ENCODE peak calls at places on chromosomes 6 and 20, in ten cellular contexts. F is A673, X is psoas muscle, B is neuronal stem cell, O is right atrium auricular region, Y is OCI-LY7, E is GM23338, G is astrocyte, S is adrenal gland, I is MM.1S. Q is an unnamed sample. For H3K4me1, the result is how much of the 10 kb centered on the place peaks cover.

GRCh38 chr20:45925821-45926506 is 8.5 kb upstream of the PCIF1 start:
- DNase-seq in O (no peak), E (no peak), Y (no peak), B (no peak), X (no peak), S (no peak), I (no peak), F (no peak), G (no peak), Q (no peak)

GRCh38 chr20:62358171-62358719 is 8.9 kb downstream of the LAMA5 start:
- DNase-seq in O (no peak), X (peak), I (no peak), F (no peak), Y (peak), E (no peak), G (no peak), S (peak), B (no peak), Q (no peak)

GRCh38 chr6:145028144-145028818 is 707.0 kb downstream of the EPM2A start:
- DNase-seq in F (peak), X (no peak), E (peak), B (no peak), G (no peak), Y (peak), S (no peak), O (no peak), I (peak), Q (no peak)

GRCh38 chr20:38112249-38112942 is 52.7 kb downstream of the TGM2 start:
- DNase-seq in E (no peak), X (peak), F (no peak), G (no peak), B (no peak), I (no peak), Y (no peak), O (peak), S (peak), Q (no peak)

GRCh38 chr20:35355372-35355771 is 56.4 kb downstream of the UQCC1 start:
- DNase-seq in X (no peak), O (no peak), I (no peak), G (peak), B (no peak), E (no peak), Y (no peak), F (no peak), S (no peak), Q (no peak)

GRCh38 chr6:100663219-100663863 is 198.6 kb upstream of the SIM1 start:
- DNase-seq in G (peak), S (no peak), B (no peak), I (no peak), E (no peak), Y (no peak), X (no peak), O (no peak), F (no peak), Q (peak)

GRCh38 chr6:17211101-17211500 is 70.1 kb upstream of the RBM24 start:
- DNase-seq in E (no peak), X (no peak), B (no peak), S (no peak), G (no peak), I (no peak), O (no peak), Y (no peak), F (no peak), Q (no peak)

GRCh38 chr20:49865559-49865958 is 49.8 kb downstream of the SPATA2 start:
- DNase-seq in E (no peak), I (no peak), S (no peak), X (no peak), B (no peak), Y (no peak), G (no peak), F (no peak), O (no peak), Q (no peak)

GRCh38 chr6:111737065-111737521 is 131.4 kb upstream of the TRAF3IP2 start:
- DNase-seq in E (no peak), I (no peak), S (no peak), B (no peak), Y (no peak), O (no peak), G (peak), X (no peak), F (no peak), Q (peak)

GRCh38 chr6:150165020-150165702 is 22.3 kb downstream of the PPP1R14C start:
- DNase-seq in I (no peak), B (no peak), S (no peak), X (no peak), Y (no peak), E (no peak), G (no peak), F (no peak), O (no peak), Q (no peak)

GRCh38 chr6:20691185-20691584 is 156.9 kb downstream of the CDKAL1 start:
- DNase-seq in E (no peak), Y (no peak), F (no peak), O (no peak), X (no peak), S (no peak), I (no peak), B (no peak), G (no peak), Q (no peak)

GRCh38 chr6:69647726-69648125 is 149.1 kb downstream of the LMBRD1 start:
- DNase-seq in Y (no peak), E (no peak), F (no peak), S (no peak), O (no peak), G (no peak), I (no peak), B (no peak), X (no peak), Q (no peak)

GRCh38 chr20:5844063-5844681 is 94.0 kb downstream of the SHLD1 start:
- DNase-seq in G (peak), X (no peak), I (no peak), Y (no peak), O (no peak), S (no peak), B (no peak), F (peak), E (no peak), Q (no peak)

GRCh38 chr6:107543088-107543487 is 53.2 kb downstream of the SOBP start:
- DNase-seq in E (no peak), X (peak), O (peak), B (no peak), G (no peak), S (no peak), F (no peak), I (no peak), Y (no peak), Q (no peak)

GRCh38 chr6:13446371-13446770 is 41.0 kb downstream of the GFOD1 start:
- DNase-seq in O (no peak), X (no peak), S (no peak), I (no peak), E (no peak), B (no peak), F (no peak), G (no peak), Y (no peak), Q (no peak)

GRCh38 chr20:33291830-33292355 is 8.9 kb downstream of the BPIFB1 start:
- DNase-seq in E (peak), X (no peak), G (no peak), I (peak), F (peak), Y (peak), S (peak), O (no peak), B (peak), Q (no peak)

GRCh38 chr6:5457036-5457435 is 195.7 kb downstream of the FARS2 start:
- DNase-seq in X (peak), I (no peak), S (no peak), E (no peak), G (peak), F (no peak), Y (no peak), B (no peak), O (no peak), Q (no peak)

GRCh38 chr6:147756000-147756399 is 247.5 kb downstream of the SAMD5 start:
- DNase-seq in S (no peak), F (no peak), X (no peak), O (no peak), E (no peak), I (no peak), G (no peak), Y (no peak), B (no peak), Q (no peak)

GRCh38 chr6:71676298-71676697 is 210.1 kb upstream of the RIMS1 start:
- DNase-seq in S (no peak), F (no peak), X (no peak), E (peak), G (no peak), Y (no peak), B (no peak), O (no peak), I (no peak), Q (no peak)

GRCh38 chr20:18195931-18196330 is 58.3 kb downstream of the KAT14 start:
- DNase-seq in Y (no peak), O (no peak), I (no peak), E (no peak), S (no peak), F (no peak), X (no peak), B (no peak), G (no peak), Q (no peak)

GRCh38 chr6:121505284-121505683 is 69.8 kb downstream of the GJA1 start:
- DNase-seq in O (no peak), G (no peak), S (no peak), F (no peak), E (no peak), I (no peak), B (no peak), X (no peak), Y (no peak), Q (peak)

GRCh38 chr6:12523726-12524125 is 192.8 kb upstream of the PHACTR1 start:
- DNase-seq in X (no peak), Y (no peak), G (no peak), E (no peak), O (no peak), F (no peak), B (no peak), I (no peak), S (no peak), Q (no peak)

GRCh38 chr6:159646731-159647130 is 46.3 kb downstream of the SOD2 start:
- DNase-seq in X (no peak), F (no peak), Y (no peak), G (peak), O (no peak), S (no peak), B (no peak), I (peak), E (no peak), Q (peak)

GRCh38 chr20:41110930-41111577 is 26.3 kb upstream of the PLCG1 start:
- DNase-seq in I (no peak), O (no peak), Y (no peak), G (no peak), S (no peak), B (no peak), F (no peak), X (no peak), E (no peak), Q (peak)

GRCh38 chr20:62899633-62900051 is 26.7 kb downstream of the DIDO1 start:
- DNase-seq in G (no peak), Y (no peak), I (no peak), O (no peak), X (no peak), S (no peak), F (no peak), E (peak), B (no peak), Q (peak)

GRCh38 chr6:11241793-11242201 is 9.3 kb upstream of the NEDD9 start:
- DNase-seq in S (peak), Y (no peak), E (peak), G (peak), I (no peak), B (peak), O (peak), F (no peak), X (peak), Q (no peak)

GRCh38 chr20:40763646-40764295 is 74.7 kb upstream of the MAFB start:
- DNase-seq in X (no peak), F (no peak), G (peak), O (no peak), I (no peak), Y (no peak), E (no peak), B (no peak), S (no peak), Q (no peak)

GRCh38 chr6:134447883-134448387 is 130.0 kb upstream of the SGK1 start:
- DNase-seq in B (no peak), I (no peak), F (peak), Y (no peak), X (no peak), G (peak), S (no peak), E (no peak), O (no peak), Q (peak)

GRCh38 chr6:117561128-117561527 is 41.2 kb downstream of the GOPC start:
- DNase-seq in I (no peak), E (no peak), S (no peak), G (peak), X (no peak), F (no peak), O (no peak), B (no peak), Y (no peak), Q (no peak)

GRCh38 chr20:36548704-36549627 is 7.6 kb downstream of the MYL9 start:
- DNase-seq in F (no peak), G (no peak), I (no peak), Y (no peak), X (peak), O (no peak), B (no peak), E (no peak), S (peak), Q (no peak)

GRCh38 chr20:29756664-29757063 is 1500.8 kb upstream of the DEFB115 start:
- DNase-seq in S (no peak), F (no peak), B (no peak), Y (no peak), X (no peak), G (no peak), O (no peak), I (no peak), E (no peak), Q (no peak)

DNA sequence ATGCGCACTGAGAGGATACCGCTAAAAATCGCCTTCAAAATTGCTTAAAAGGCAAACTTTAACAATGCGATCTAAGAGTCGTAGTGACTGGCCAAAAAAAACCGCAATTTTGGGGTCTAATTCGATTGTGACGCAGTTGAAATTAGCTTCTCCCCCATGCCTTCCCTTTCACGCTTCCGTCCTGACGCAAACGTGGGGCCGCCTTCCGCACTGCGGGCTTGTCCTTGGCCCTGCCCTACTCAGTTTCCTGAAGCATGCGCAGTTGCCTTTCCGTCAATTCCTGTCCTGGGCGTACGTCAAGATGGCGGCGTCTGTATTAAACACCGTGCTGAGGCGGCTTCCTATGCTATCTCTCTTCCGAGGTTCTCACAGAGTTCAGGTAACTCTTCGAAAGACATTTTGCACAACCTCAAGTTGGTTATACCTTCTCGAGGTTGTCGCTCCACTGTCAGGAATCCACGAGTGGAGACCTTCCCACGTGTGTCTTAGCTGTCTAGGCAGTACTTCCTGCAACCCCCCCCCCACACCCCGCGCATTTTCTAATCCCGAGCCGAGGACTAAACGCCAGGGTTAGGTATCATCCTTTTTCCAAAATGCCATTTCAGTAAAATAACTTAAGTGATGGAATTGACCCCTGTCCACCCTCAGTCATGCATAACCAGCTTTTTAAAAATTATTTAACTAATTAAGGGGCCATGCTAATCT is at the start of gene MRPS18B:
- DNase-seq in B (peak), S (peak), O (peak), F (peak), G (peak), E (peak), Y (peak), I (peak), X (peak), Q (peak)
- H3K4me1 ChIP-seq in B (under half), S (under half), O (under half), F (under half), G (under half), E (under half), Y (under half), I (under half), X (under half), Q (under half)

DNA sequence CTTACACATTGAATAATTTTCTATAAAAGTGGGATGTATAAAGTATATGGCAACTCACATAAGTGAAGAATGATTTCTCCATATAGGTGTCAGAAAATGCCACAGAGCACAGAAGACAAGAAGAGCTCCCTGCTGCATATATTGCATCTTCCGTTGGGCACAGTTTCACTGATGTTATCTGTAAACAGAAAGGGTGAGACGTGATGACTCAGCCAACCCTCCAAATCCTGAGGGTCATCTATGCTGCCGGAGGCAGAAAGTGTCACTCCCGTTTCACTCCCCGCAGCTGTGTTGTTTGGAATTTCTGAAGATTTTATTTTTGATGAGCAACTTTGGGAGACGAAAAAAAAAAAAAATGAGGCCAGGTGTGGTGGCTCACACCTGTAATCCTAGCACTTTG is 644.1 kb downstream of the C6orf118 start:
- DNase-seq in S (no peak), I (no peak), Y (no peak), F (no peak), O (no peak), E (no peak), B (no peak), G (no peak), X (no peak), Q (no peak)
- H3K27ac ChIP-seq in S (no peak), I (no peak), Y (no peak), F (no peak), O (no peak), E (no peak), B (no peak), G (no peak), X (no peak), Q (no peak)

DNA sequence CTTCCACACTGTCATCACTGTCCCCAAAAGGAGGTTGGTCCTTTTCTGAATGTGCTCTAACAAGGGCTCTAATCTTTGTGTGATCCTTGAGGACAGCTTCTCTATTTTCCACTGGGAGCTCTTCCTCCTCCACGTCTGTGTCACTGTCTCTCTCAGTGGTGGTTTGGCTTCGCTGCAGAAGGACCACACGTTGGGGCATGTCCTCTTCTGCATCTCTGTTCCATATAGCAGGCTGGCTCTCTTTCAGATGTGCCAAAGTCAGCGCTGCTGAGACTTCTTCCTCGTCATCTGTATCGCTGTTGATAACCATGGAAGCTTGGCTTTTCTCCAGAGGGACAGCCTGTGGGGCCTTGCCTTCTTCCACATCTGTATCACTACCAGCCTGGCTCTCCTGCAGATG is 4.6 kb downstream of the MDC1 start:
- DNase-seq in E (no peak), S (no peak), G (no peak), O (no peak), I (no peak), B (no peak), F (no peak), Y (no peak), X (no peak), Q (peak)
- H3K4me1 ChIP-seq in E (under half), S (under half), G (under half), O (under half), I (under half), B (under half), F (under half), Y (under half), X (under half), Q (under half)

DNA sequence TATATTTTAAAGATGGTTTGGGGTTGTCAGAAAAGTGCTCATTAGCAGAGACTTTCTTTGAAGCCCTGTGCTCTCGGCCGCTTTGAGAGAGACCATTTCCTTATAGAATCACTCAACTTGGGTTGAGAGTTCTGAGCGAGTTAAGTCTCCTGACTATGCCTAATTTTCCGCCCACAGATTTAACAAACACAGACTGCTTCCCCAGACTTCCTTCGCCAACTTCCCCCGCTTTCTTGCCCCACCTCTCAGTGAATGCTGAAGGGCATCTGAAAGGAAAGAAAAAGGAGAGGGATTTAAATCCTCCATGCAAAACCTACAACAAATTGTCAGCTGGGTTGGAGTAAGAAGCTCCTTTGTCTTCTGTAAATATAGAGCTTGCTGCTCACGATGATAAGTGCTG is 224.0 kb downstream of the EYA2 start:
- DNase-seq in X (no peak), I (no peak), F (peak), G (no peak), B (no peak), S (no peak), E (no peak), Y (no peak), O (no peak), Q (no peak)
- H3K27ac ChIP-seq in X (peak), I (no peak), F (no peak), G (no peak), B (peak), S (no peak), E (no peak), Y (no peak), O (peak), Q (no peak)

GRCh38 chr6:158322400-158322723 is 10.1 kb downstream of the TULP4 start:
- DNase-seq in E (no peak), X (no peak), O (no peak), I (no peak), Y (no peak), G (no peak), S (no peak), B (no peak), F (no peak), Q (no peak)
- H3K4me1 ChIP-seq in E (under half), X (under half), O (under half), I (under half), Y (under half), G (under half), S (under half), B (under half), F (under half), Q (under half)

GRCh38 chr6:40177596-40177995 is 243.3 kb upstream of the MOCS1 start:
- DNase-seq in X (no peak), S (no peak), F (no peak), O (no peak), I (no peak), E (peak), Y (no peak), G (no peak), B (no peak), Q (no peak)
- H3K27ac ChIP-seq in X (no peak), S (no peak), F (no peak), O (no peak), I (no peak), E (no peak), Y (no peak), G (no peak), B (no peak), Q (no peak)

GRCh38 chr6:26478985-26479278 is 21.2 kb upstream of the BTN1A1 start:
- DNase-seq in S (no peak), G (no peak), X (no peak), I (no peak), O (no peak), B (no peak), F (no peak), Y (no peak), E (no peak), Q (no peak)
- H3K4me1 ChIP-seq in S (under half), G (under half), X (under half), I (under half), O (under half), B (under half), F (under half), Y (half or more), E (under half), Q (under half)

GRCh38 chr6:127290391-127290963 is 23.8 kb downstream of the RNF146 start:
- DNase-seq in B (no peak), I (no peak), S (no peak), G (no peak), E (no peak), F (no peak), Y (no peak), X (no peak), O (no peak), Q (no peak)
- H3K27ac ChIP-seq in B (no peak), I (no peak), S (no peak), G (no peak), E (peak), F (no peak), Y (no peak), X (peak), O (no peak), Q (no peak)